ENCODE peak calls at places on chromosomes 12 and 14, in four cellular contexts. M is hepatocyte, X is fibroblast of lung, T is fibroblast of mammary gland. D is an unnamed sample.

GRCh38 chr12:7289743-7290142 is 14.1 kb upstream of the ACSM4 start:
- DNase-seq in M (no peak), T (peak), X (no peak), D (peak)

GRCh38 chr14:52355016-52355430 is 40.9 kb downstream of the PTGER2 start:
- DNase-seq in M (peak), X (peak), T (peak), D (peak)

GRCh38 chr12:121893901-121894540 is 5.4 kb downstream of the PSMD9 start:
- DNase-seq in T (peak), M (peak), X (peak), D (peak)

GRCh38 chr12:58732894-58733293 is 187.4 kb downstream of the LRIG3 start:
- DNase-seq in X (no peak), M (no peak), T (no peak), D (no peak)

GRCh38 chr12:26047401-26048226 is 77.2 kb downstream of the BHLHE41 start:
- DNase-seq in M (no peak), T (no peak), X (no peak), D (no peak)

GRCh38 chr12:115011703-115012102 is 327.7 kb upstream of the TBX3 start:
- DNase-seq in X (no peak), M (no peak), T (no peak), D (no peak)

GRCh38 chr12:48683534-48683933 is 1.5 kb upstream of the KANSL2 start:
- DNase-seq in M (no peak), X (no peak), T (no peak), D (no peak)

GRCh38 chr14:72457641-72458040 is 436.3 kb downstream of the DPF3 start:
- DNase-seq in T (peak), M (no peak), X (peak), D (peak)

GRCh38 chr12:48717252-48717695 is 767 bp upstream of the CCNT1 start:
- DNase-seq in T (peak), X (peak), M (no peak), D (peak)

GRCh38 chr12:76199808-76200207 is 115.3 kb upstream of the NAP1L1 start:
- DNase-seq in T (peak), M (peak), X (peak), D (peak)

GRCh38 chr12:94305293-94305957 is 154.2 kb downstream of the CEP83 start:
- DNase-seq in X (peak), T (peak), M (no peak), D (peak)

GRCh38 chr14:20143911-20144310 is 5.3 kb downstream of the OR4N5 start:
- DNase-seq in X (no peak), M (no peak), T (no peak), D (no peak)

GRCh38 chr14:67680121-67680602 is 5.7 kb upstream of the VTI1B start:
- DNase-seq in X (peak), M (peak), T (peak), D (peak)

GRCh38 chr12:62808166-62808879 is 126.6 kb downstream of the PPM1H start:
- DNase-seq in T (no peak), M (no peak), X (no peak), D (no peak)

GRCh38 chr12:55681142-55682077 is 26.3 kb downstream of the ITGA7 start:
- DNase-seq in M (peak), T (peak), X (peak), D (peak)
- H3K4me3 ChIP-seq in M (peak), T (peak), X (peak), D (no peak)

DNA sequence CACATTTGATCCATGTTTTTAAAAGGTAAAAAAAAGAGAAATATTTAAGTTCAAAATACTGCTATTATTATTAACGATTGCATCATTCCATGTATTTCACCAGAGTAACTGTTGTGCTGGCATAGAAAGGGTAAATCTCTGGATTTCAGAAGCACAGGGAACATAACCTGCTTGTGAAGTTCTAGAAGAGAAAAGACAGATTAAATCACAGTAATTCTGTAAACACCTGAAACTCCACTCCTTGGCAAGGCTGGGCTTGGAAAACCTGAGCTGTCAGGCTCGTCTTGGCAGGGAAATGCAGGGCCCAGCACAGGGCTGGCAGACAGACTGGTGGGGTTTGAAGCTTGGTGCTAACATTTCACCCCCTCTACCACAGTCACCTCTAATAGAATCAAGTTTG is 35.1 kb downstream of the SVOP start:
- DNase-seq in M (no peak), T (no peak), X (no peak), D (no peak)
- TF ChIP-seq CTCF in M (no peak), T (no peak), X (no peak), D (no peak)

DNA sequence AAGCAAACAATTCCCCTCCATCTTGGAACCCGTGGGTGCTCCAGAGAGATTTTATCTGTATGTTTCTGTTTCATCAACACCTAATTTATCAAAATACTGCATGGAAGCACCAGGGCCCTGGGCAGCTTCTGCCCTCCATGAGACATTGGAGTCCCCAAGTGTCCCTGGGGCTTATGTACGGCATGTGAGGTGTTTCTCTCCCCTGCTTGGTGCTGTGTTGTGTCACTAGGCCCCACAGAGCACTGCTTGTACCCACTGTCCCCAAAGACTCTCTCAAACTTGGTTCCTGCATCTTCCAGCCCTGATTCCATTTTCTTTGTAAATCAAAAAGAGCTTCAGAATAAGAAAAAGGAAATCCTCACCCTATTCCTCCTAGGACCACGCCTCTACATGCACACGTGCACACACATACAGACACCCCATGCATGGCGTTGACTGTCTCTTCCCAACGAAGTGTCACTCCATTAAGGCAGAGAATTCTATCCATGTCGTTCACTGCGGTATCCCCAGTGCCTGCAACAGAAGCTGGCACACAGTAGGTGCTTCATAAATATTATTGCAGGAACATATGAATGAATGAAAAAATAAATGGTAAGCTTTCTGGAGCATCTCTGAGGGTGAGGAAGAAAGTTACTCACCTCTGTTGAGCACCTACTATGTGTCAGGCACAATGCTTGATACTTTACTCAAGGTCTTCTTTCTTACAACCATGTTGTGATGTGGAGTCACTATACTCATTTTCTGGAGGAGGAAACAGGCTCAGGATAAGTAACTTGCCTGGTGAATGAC is 191.6 kb downstream of the DICER1 start:
- DNase-seq in T (no peak), X (no peak), M (no peak), D (no peak)
- H3K4me3 ChIP-seq in T (no peak), X (no peak), M (no peak), D (no peak)

GRCh38 chr12:131455581-131456110 is 255.2 kb upstream of the SFSWAP start:
- DNase-seq in T (no peak), X (no peak), M (no peak), D (no peak)

GRCh38 chr12:131455218-131455506 is 255.7 kb upstream of the SFSWAP start:
- DNase-seq in X (no peak), T (no peak), M (no peak), D (no peak)

GRCh38 chr12:131454418-131455217 is 256.3 kb upstream of the SFSWAP start:
- DNase-seq in M (peak), X (no peak), T (peak), D (no peak)

GRCh38 chr12:131449027-131449426 is 261.9 kb upstream of the SFSWAP start:
- DNase-seq in X (no peak), M (no peak), T (no peak), D (no peak)

GRCh38 chr12:131452444-131452860 is 258.4 kb upstream of the SFSWAP start:
- DNase-seq in M (peak), T (no peak), X (no peak), D (no peak)
- TF ChIP-seq CTCF in M (peak), T (no peak), X (no peak), D (no peak)

GRCh38 chr14:73739174-73739898 is 25.2 kb upstream of the PNMA1 start:
- DNase-seq in T (no peak), X (no peak), M (peak), D (no peak)

GRCh38 chr14:73739899-73740685 is 25.9 kb upstream of the PNMA1 start:
- DNase-seq in M (peak), X (no peak), T (no peak), D (no peak)

GRCh38 chr14:73741386-73741875 is 27.2 kb upstream of the PNMA1 start:
- DNase-seq in T (peak), X (peak), M (peak), D (peak)

GRCh38 chr14:73741876-73742519 is 27.8 kb upstream of the PNMA1 start:
- DNase-seq in X (no peak), T (no peak), M (peak), D (peak)

DNA sequence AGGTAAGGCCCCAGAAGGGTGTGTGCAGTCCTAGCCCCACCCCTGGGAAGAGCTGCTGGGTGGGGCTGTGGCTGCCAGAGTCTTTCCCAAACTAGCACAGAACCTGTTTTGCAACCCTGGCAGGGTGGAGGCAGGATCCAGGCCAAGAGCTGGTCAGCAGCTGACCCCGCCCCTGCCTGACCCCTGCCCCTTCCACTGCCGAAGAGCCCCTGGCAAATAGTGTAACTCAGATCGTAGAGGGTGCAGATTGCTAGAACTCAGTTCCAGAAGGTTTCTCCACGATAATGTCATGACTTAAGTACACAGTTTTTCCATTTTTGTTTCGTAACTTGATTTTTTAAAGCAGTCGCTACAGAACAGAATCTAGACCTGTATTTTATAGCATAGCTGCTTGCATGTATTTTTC is 26.7 kb upstream of the PNMA1 start:
- DNase-seq in T (peak), M (peak), X (peak), D (peak)
- H3K4me3 ChIP-seq in T (no peak), M (no peak), X (peak), D (no peak)

GRCh38 chr14:101855958-101856357 is 94.4 kb downstream of the PPP2R5C start:
- DNase-seq in T (peak), M (no peak), X (no peak), D (no peak)
- TF ChIP-seq CTCF in T (no peak), M (no peak), X (no peak), D (no peak)

GRCh38 chr14:37171678-37172023 is 755 bp downstream of the SLC25A21 start:
- DNase-seq in T (no peak), X (no peak), M (no peak), D (no peak)
- H3K4me3 ChIP-seq in T (peak), X (peak), M (peak), D (peak)

DNA sequence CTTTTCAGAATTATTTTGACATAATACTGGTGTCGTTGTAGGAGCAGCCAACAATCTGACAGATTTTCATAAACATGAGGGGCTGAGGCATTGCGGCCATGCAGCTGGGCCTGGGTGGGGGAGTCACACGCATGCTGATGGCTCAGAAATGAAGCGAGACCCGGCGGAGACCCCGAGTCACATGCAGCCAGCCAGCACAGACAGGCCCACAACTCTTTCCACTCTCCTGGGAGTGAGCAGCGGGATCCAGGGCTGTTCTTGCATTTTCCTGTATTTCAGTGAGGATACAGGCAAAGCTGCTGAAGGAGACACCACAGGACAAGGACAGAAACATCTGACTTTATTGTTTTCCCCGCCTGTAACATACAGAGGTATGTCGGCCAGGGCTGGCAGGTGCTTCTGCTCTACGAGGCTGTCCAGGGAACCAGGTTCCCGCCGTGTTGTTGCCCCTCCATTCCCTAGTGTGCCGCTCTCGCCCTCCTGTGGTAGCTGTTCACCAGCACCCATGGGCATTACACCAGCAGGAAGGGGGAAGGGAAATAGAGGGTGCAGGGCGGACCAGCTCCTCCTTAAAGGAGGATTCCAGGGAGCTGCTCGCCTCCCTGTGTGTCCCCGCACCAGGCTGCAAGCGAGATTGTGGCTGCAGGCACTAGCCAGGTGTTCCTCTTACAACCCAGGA is 30.5 kb downstream of the FZD10 start:
- DNase-seq in M (no peak), T (no peak), X (no peak), D (no peak)
- TF ChIP-seq CTCF in M (peak), T (no peak), X (no peak), D (no peak)

GRCh38 chr14:64500088-64500487 is 3.5 kb downstream of the ZBTB25 start:
- DNase-seq in M (no peak), X (peak), T (peak), D (no peak)

GRCh38 chr14:64503184-64503433 is 529 bp downstream of the ZBTB25 start:
- DNase-seq in M (peak), T (no peak), X (no peak), D (peak)

GRCh38 chr14:64502476-64503183 is 1.0 kb downstream of the ZBTB25 start:
- DNase-seq in X (peak), M (peak), T (peak), D (no peak)

GRCh38 chr14:64503434-64504309 is at the start of gene ZBTB25:
- DNase-seq in M (peak), T (peak), X (peak), D (peak)

GRCh38 chr14:64501326-64502171 is 2.1 kb downstream of the ZBTB25 start:
- DNase-seq in M (peak), T (peak), X (peak), D (peak)
- H3K4me3 ChIP-seq in M (peak), T (peak), X (peak), D (peak)

D was measured in astrocyte of the spinal cord.